ENCODE peak calls at places on chromosomes 13 and 19, in ten cellular contexts. B is BJ, J is fibroblast of lung, K is WTC11, N is foreskin keratinocyte, U is colonic mucosa, X is GM10248, T is neural crest cell, H is hepatocyte, C is PC-3. Q is an unnamed sample.

GRCh38 chr19:928471-929259 is 2.8 kb downstream of the ARID3A start:
- DNase-seq in T (no peak), N (no peak), K (peak; percentile 55), C (no peak), H (peak; percentile 86), U (no peak), J (no peak), X (no peak), B (no peak), Q (no peak)

GRCh38 chr19:47229674-47230121 is 1.3 kb downstream of the BBC3 start:
- DNase-seq in K (no peak), J (peak; percentile 37), B (no peak), T (no peak), N (peak; percentile 64), C (peak; percentile 22), U (peak; percentile 59), X (peak; percentile 11), H (peak; percentile 39), Q (peak; percentile 48)

GRCh38 chr19:8423821-8424223 is 10.7 kb downstream of the MARCHF2 start:
- DNase-seq in X (no peak), K (no peak), B (peak; percentile 93), H (peak; percentile 96), C (peak; percentile 96), U (peak; percentile 86), T (peak; percentile 42), J (peak; percentile 99), N (peak; percentile 85), Q (no peak)

GRCh38 chr13:93476175-93476574 is 249.6 kb downstream of the GPC6 start:
- DNase-seq in H (peak; percentile 29), K (no peak), B (no peak), C (peak; percentile 82), T (no peak), X (no peak), J (peak; percentile 87), N (peak; percentile 83), U (no peak), Q (no peak)

GRCh38 chr19:39543477-39543857 is 3.5 kb upstream of the EID2 start:
- DNase-seq in T (no peak), X (no peak), U (no peak), N (peak; percentile 98), J (no peak), C (no peak), K (no peak), B (no peak), H (no peak), Q (no peak)

GRCh38 chr13:33230178-33230881 is 55.2 kb downstream of the STARD13 start:
- DNase-seq in C (peak; percentile 63), B (no peak), U (no peak), K (no peak), H (no peak), N (no peak), T (no peak), X (no peak), J (peak; percentile 56), Q (no peak)

GRCh38 chr19:47106819-47107200 is 6.8 kb downstream of the ZC3H4 start:
- DNase-seq in K (no peak), B (no peak), U (no peak), X (no peak), C (no peak), N (no peak), J (no peak), T (no peak), H (no peak), Q (no peak)

GRCh38 chr19:10074153-10074552 is 12.0 kb upstream of the SHFL start:
- DNase-seq in N (peak; percentile 28), J (peak; percentile 41), H (peak; percentile 59), T (no peak), U (peak; percentile 28), K (no peak), X (peak; percentile 46), C (peak; percentile 50), B (no peak), Q (peak; percentile 71)

GRCh38 chr13:111516712-111517640 is 196.5 kb downstream of the TEX29 start:
- DNase-seq in J (no peak), B (no peak), N (no peak), H (no peak), U (no peak), C (no peak), K (no peak), T (no peak), X (no peak), Q (no peak)

GRCh38 chr13:26998265-26998664 is 173.3 kb downstream of the USP12 start:
- DNase-seq in C (no peak), N (no peak), T (no peak), H (no peak), X (no peak), K (no peak), B (no peak), U (no peak), J (no peak), Q (no peak)

GRCh38 chr13:27636624-27637288 is 15.1 kb downstream of the POLR1D start:
- DNase-seq in T (no peak), K (no peak), J (peak; percentile 47), H (no peak), N (peak; percentile 47), U (no peak), B (no peak), C (no peak), X (no peak), Q (no peak)

DNA sequence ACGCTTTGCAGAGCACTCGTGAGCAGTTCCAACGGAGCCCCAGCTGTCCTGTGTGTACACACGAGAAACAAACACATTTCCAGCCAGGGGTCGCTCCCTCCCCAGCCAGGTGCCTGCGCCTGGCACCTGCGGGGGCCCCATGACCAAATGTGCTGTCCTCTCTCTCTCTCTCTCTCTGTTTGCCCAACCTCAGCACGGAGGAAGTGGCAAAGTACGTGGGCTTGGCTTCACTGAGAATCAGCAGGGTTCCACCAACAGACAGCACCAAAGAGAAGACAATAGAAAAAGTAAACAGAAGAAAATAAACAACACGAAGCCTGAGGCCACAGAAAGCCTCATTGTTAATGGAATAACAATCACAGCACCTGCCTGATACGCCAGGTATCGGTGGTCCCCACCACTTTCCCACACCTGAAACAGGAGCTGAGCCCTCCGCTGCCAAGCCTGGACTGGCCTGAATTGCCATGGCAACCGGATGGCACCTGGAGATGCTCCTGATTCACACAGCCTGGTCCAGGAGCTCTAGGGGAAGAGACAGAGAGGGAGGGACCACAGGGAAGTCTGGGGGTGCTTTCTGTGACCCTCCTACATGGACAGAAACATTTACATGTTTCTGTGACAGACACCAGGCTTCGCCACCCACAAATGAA is 103.9 kb upstream of the CACNA1A start:
- DNase-seq in H (peak; percentile 32), K (peak; percentile 40), B (no peak), T (no peak), U (no peak), J (no peak), N (no peak), X (no peak), C (peak; percentile 26), Q (peak; percentile 39)
- TF ChIP-seq CTCF in H (peak; percentile 11), K (no peak), B (no peak), T (no peak), U (no peak), J (no peak), N (peak; percentile 6), X (no peak), C (peak; percentile 37), Q (no peak)

DNA sequence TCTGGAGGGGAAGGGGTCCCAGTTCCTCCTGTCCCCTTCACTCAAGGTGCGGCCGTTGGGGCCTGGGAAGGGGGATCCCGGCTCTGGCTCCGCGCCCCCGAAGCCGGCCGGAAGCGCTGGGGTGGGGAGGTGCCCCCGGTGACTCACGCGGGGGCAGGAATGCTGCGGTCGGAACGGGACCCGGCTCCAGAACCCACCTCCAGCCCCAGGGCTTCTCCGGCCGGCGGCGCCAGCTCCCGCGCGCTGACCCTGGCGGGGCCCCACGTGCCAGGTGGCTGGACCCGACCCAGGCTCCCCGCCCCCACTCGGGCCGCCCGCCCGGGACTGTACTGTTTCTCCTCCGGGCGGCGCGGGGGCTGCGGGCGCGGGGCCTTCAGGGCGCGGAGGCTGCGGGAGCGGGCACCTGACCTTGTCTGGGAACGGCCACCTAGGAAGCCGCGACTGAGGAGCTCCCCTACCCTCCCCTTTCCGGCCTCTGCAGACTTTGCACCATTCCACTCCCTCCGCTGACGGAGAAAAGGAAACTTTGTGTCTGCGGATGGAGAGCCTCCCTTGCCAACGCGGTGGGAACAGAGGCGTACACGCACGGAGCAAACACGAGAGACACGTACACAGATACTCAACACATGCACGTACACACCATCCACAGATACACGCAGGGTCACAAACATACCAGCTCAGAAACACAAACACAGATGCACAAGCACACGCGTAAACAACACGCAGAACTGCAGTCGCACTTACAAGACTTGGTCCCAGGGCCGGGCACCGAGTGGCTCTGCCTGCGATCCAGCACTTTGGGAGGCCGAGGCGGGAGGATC is 7.2 kb downstream of the AXL start:
- DNase-seq in U (peak; percentile 74), N (no peak), X (no peak), C (peak; percentile 89), J (peak; percentile 82), B (peak; percentile 26), K (peak; percentile 70), H (peak; percentile 88), T (peak; percentile 31), Q (peak; percentile 54)
- TF ChIP-seq CTCF in U (no peak), N (no peak), X (no peak), C (no peak), J (peak; percentile 13), B (no peak), K (no peak), H (peak; percentile 8), T (peak; percentile 44), Q (no peak)

GRCh38 chr13:62122434-62122833 is 706.8 kb upstream of the PCDH20 start:
- DNase-seq in U (no peak), H (no peak), T (no peak), C (no peak), K (no peak), J (no peak), N (no peak), X (no peak), B (no peak), Q (no peak)

GRCh38 chr13:62123409-62123808 is 707.8 kb upstream of the PCDH20 start:
- DNase-seq in N (no peak), B (no peak), T (no peak), J (no peak), X (no peak), C (no peak), U (no peak), K (no peak), H (no peak), Q (no peak)

GRCh38 chr13:62125451-62125850 is 709.8 kb upstream of the PCDH20 start:
- DNase-seq in T (no peak), J (no peak), X (no peak), B (no peak), H (no peak), N (no peak), C (no peak), U (no peak), K (no peak), Q (no peak)

GRCh38 chr13:62119739-62120700 is 704.4 kb upstream of the PCDH20 start:
- DNase-seq in J (peak; percentile 47), U (no peak), T (no peak), B (no peak), C (peak; percentile 31), K (no peak), X (peak; percentile 12), N (no peak), H (peak; percentile 30), Q (no peak)
- TF ChIP-seq CTCF in J (no peak), U (no peak), T (peak; percentile 76), B (peak; percentile 13), C (peak; percentile 53), K (peak; percentile 45), X (peak; percentile 36), N (peak; percentile 51), H (peak; percentile 67), Q (peak; percentile 59)

DNA sequence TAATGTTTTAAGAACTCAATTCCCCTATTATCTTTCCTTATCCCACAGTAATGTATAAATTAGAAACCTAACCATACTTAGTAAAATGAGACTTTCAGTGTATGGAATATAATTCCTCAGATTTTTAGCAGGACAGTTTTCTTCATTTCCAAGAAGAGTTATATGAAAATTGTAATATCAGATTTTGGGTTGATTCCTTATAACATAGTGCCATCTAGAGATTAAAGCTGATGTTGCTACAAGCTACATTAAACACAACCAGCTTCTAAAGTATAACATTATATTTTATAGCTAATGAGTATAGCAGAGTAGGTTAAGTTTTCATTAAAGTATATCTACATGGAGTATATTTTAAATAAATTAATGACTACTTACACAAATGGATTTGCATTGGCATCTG is 99.7 kb upstream of the MIR17HG start:
- DNase-seq in B (no peak), C (peak; percentile 23), H (no peak), K (no peak), T (no peak), U (no peak), N (no peak), J (peak; percentile 15), X (no peak), Q (no peak)
- TF ChIP-seq CTCF in B (no peak), C (peak; percentile 52), H (peak; percentile 67), K (no peak), T (peak; percentile 77), U (no peak), N (peak; percentile 27), J (no peak), X (peak; percentile 27), Q (no peak)